ENCODE peak calls at places on chromosomes 13 and 19, in four cellular contexts. One of them, this sample, is unnamed.
A peak's percentile ranks its signal among the peaks of the same experiment; 100 is the strongest.

GRCh38 chr13:58680115-58680514 is 1048.6 kb downstream of the PCDH17 start:
- DNase-seq in cortex of kidney: no peak
- DNase-seq in activated naive CD8-positive, alpha-beta T cell treated with anti-CD3 and anti-CD28 coated beads, Interleukin-2, amount 50 U/mL, for 24 hours: no peak
- DNase-seq in activated T-cell treated with anti-CD3 and anti-CD28 coated beads, Interleukin-2, amount 50 U/mL, for 72 hours: no peak
- DNase-seq in this sample: no peak

GRCh38 chr19:294341-294818 is 3.2 kb upstream of the PLPP2 start:
- DNase-seq in activated naive CD8-positive, alpha-beta T cell treated with anti-CD3 and anti-CD28 coated beads, Interleukin-2, amount 50 U/mL, for 24 hours: no peak
- DNase-seq in activated T-cell treated with anti-CD3 and anti-CD28 coated beads, Interleukin-2, amount 50 U/mL, for 72 hours: no peak
- DNase-seq in cortex of kidney: no peak
- DNase-seq in this sample: no peak

GRCh38 chr19:19661675-19662251 is 1.7 kb downstream of the ATP13A1 start:
- DNase-seq in cortex of kidney: no peak
- DNase-seq in activated naive CD8-positive, alpha-beta T cell treated with anti-CD3 and anti-CD28 coated beads, Interleukin-2, amount 50 U/mL, for 24 hours: peak; percentile 27
- DNase-seq in activated T-cell treated with anti-CD3 and anti-CD28 coated beads, Interleukin-2, amount 50 U/mL, for 72 hours: peak; percentile 39
- DNase-seq in this sample: no peak

GRCh38 chr13:46782066-46782465 is 14.9 kb downstream of the ESD start:
- DNase-seq in activated T-cell treated with anti-CD3 and anti-CD28 coated beads, Interleukin-2, amount 50 U/mL, for 72 hours: no peak
- DNase-seq in cortex of kidney: no peak
- DNase-seq in activated naive CD8-positive, alpha-beta T cell treated with anti-CD3 and anti-CD28 coated beads, Interleukin-2, amount 50 U/mL, for 24 hours: no peak
- DNase-seq in this sample: no peak

GRCh38 chr13:99471231-99472202 is 29.8 kb upstream of the TM9SF2 start:
- DNase-seq in cortex of kidney: no peak
- DNase-seq in activated T-cell treated with anti-CD3 and anti-CD28 coated beads, Interleukin-2, amount 50 U/mL, for 72 hours: no peak
- DNase-seq in activated naive CD8-positive, alpha-beta T cell treated with anti-CD3 and anti-CD28 coated beads, Interleukin-2, amount 50 U/mL, for 24 hours: no peak
- DNase-seq in this sample: no peak

GRCh38 chr19:14520543-14520942 is 2.3 kb upstream of the DNAJB1 start:
- DNase-seq in activated naive CD8-positive, alpha-beta T cell treated with anti-CD3 and anti-CD28 coated beads, Interleukin-2, amount 50 U/mL, for 24 hours: no peak
- DNase-seq in cortex of kidney: no peak
- DNase-seq in activated T-cell treated with anti-CD3 and anti-CD28 coated beads, Interleukin-2, amount 50 U/mL, for 72 hours: no peak
- DNase-seq in this sample: no peak

GRCh38 chr19:48962029-48962848 is 2.9 kb upstream of the FTL start:
- DNase-seq in cortex of kidney: no peak
- DNase-seq in activated T-cell treated with anti-CD3 and anti-CD28 coated beads, Interleukin-2, amount 50 U/mL, for 72 hours: peak; percentile 63
- DNase-seq in activated naive CD8-positive, alpha-beta T cell treated with anti-CD3 and anti-CD28 coated beads, Interleukin-2, amount 50 U/mL, for 24 hours: peak; percentile 77
- DNase-seq in this sample: no peak

GRCh38 chr19:13001502-13002388 is 6.5 kb downstream of the NFIX start:
- DNase-seq in activated naive CD8-positive, alpha-beta T cell treated with anti-CD3 and anti-CD28 coated beads, Interleukin-2, amount 50 U/mL, for 24 hours: no peak
- DNase-seq in activated T-cell treated with anti-CD3 and anti-CD28 coated beads, Interleukin-2, amount 50 U/mL, for 72 hours: no peak
- DNase-seq in cortex of kidney: no peak
- DNase-seq in this sample: no peak

GRCh38 chr13:99958402-99959126 is 13.0 kb downstream of the ZIC5 start:
- DNase-seq in activated naive CD8-positive, alpha-beta T cell treated with anti-CD3 and anti-CD28 coated beads, Interleukin-2, amount 50 U/mL, for 24 hours: no peak
- DNase-seq in cortex of kidney: no peak
- DNase-seq in activated T-cell treated with anti-CD3 and anti-CD28 coated beads, Interleukin-2, amount 50 U/mL, for 72 hours: no peak
- DNase-seq in this sample: no peak

GRCh38 chr19:56692496-56692895 is 20.9 kb upstream of the ZNF835 start:
- DNase-seq in activated naive CD8-positive, alpha-beta T cell treated with anti-CD3 and anti-CD28 coated beads, Interleukin-2, amount 50 U/mL, for 24 hours: no peak
- DNase-seq in cortex of kidney: no peak
- DNase-seq in activated T-cell treated with anti-CD3 and anti-CD28 coated beads, Interleukin-2, amount 50 U/mL, for 72 hours: no peak
- DNase-seq in this sample: no peak

GRCh38 chr13:99307247-99307646 is at the start of gene GPR183:
- DNase-seq in cortex of kidney: no peak
- DNase-seq in activated naive CD8-positive, alpha-beta T cell treated with anti-CD3 and anti-CD28 coated beads, Interleukin-2, amount 50 U/mL, for 24 hours: no peak
- DNase-seq in activated T-cell treated with anti-CD3 and anti-CD28 coated beads, Interleukin-2, amount 50 U/mL, for 72 hours: no peak
- DNase-seq in this sample: no peak

GRCh38 chr19:9847087-9847671 is 12.1 kb downstream of the PIN1 start:
- DNase-seq in activated naive CD8-positive, alpha-beta T cell treated with anti-CD3 and anti-CD28 coated beads, Interleukin-2, amount 50 U/mL, for 24 hours: peak; percentile 56
- DNase-seq in cortex of kidney: no peak
- DNase-seq in activated T-cell treated with anti-CD3 and anti-CD28 coated beads, Interleukin-2, amount 50 U/mL, for 72 hours: peak; percentile 59
- DNase-seq in this sample: no peak

GRCh38 chr13:38223093-38223492 is 126.6 kb upstream of the UFM1 start:
- DNase-seq in activated naive CD8-positive, alpha-beta T cell treated with anti-CD3 and anti-CD28 coated beads, Interleukin-2, amount 50 U/mL, for 24 hours: no peak
- DNase-seq in cortex of kidney: no peak
- DNase-seq in activated T-cell treated with anti-CD3 and anti-CD28 coated beads, Interleukin-2, amount 50 U/mL, for 72 hours: no peak
- DNase-seq in this sample: no peak

GRCh38 chr13:110047511-110047910 is 259.4 kb downstream of the COL4A1 start:
- DNase-seq in cortex of kidney: no peak
- DNase-seq in activated T-cell treated with anti-CD3 and anti-CD28 coated beads, Interleukin-2, amount 50 U/mL, for 72 hours: no peak
- DNase-seq in activated naive CD8-positive, alpha-beta T cell treated with anti-CD3 and anti-CD28 coated beads, Interleukin-2, amount 50 U/mL, for 24 hours: no peak
- DNase-seq in this sample: no peak

GRCh38 chr19:45076029-45076850 is at the start of gene ZNF296:
- DNase-seq in activated T-cell treated with anti-CD3 and anti-CD28 coated beads, Interleukin-2, amount 50 U/mL, for 72 hours: peak; percentile 90
- DNase-seq in cortex of kidney: no peak
- DNase-seq in activated naive CD8-positive, alpha-beta T cell treated with anti-CD3 and anti-CD28 coated beads, Interleukin-2, amount 50 U/mL, for 24 hours: peak; percentile 86
- DNase-seq in this sample: peak; percentile 70

GRCh38 chr13:38905861-38906260 is 84.8 kb downstream of the STOML3 start:
- DNase-seq in cortex of kidney: no peak
- DNase-seq in activated T-cell treated with anti-CD3 and anti-CD28 coated beads, Interleukin-2, amount 50 U/mL, for 72 hours: no peak
- DNase-seq in activated naive CD8-positive, alpha-beta T cell treated with anti-CD3 and anti-CD28 coated beads, Interleukin-2, amount 50 U/mL, for 24 hours: no peak
- DNase-seq in this sample: no peak

GRCh38 chr19:2607712-2608601 is 94.5 kb downstream of the GNG7 start:
- DNase-seq in activated T-cell treated with anti-CD3 and anti-CD28 coated beads, Interleukin-2, amount 50 U/mL, for 72 hours: peak; percentile 96
- DNase-seq in activated naive CD8-positive, alpha-beta T cell treated with anti-CD3 and anti-CD28 coated beads, Interleukin-2, amount 50 U/mL, for 24 hours: peak; percentile 91
- DNase-seq in cortex of kidney: no peak
- DNase-seq in this sample: no peak

GRCh38 chr13:114122591-114123211 is 9.7 kb downstream of the RASA3 start:
- DNase-seq in activated naive CD8-positive, alpha-beta T cell treated with anti-CD3 and anti-CD28 coated beads, Interleukin-2, amount 50 U/mL, for 24 hours: no peak
- DNase-seq in activated T-cell treated with anti-CD3 and anti-CD28 coated beads, Interleukin-2, amount 50 U/mL, for 72 hours: no peak
- DNase-seq in cortex of kidney: no peak
- DNase-seq in this sample: no peak

GRCh38 chr13:113948034-113948742 is 25.7 kb downstream of the C13orf46 start:
- DNase-seq in activated naive CD8-positive, alpha-beta T cell treated with anti-CD3 and anti-CD28 coated beads, Interleukin-2, amount 50 U/mL, for 24 hours: no peak
- DNase-seq in cortex of kidney: no peak
- DNase-seq in activated T-cell treated with anti-CD3 and anti-CD28 coated beads, Interleukin-2, amount 50 U/mL, for 72 hours: no peak
- DNase-seq in this sample: no peak

GRCh38 chr13:60329221-60329983 is 67.6 kb upstream of the TDRD3 start:
- DNase-seq in activated naive CD8-positive, alpha-beta T cell treated with anti-CD3 and anti-CD28 coated beads, Interleukin-2, amount 50 U/mL, for 24 hours: peak; percentile 9
- DNase-seq in activated T-cell treated with anti-CD3 and anti-CD28 coated beads, Interleukin-2, amount 50 U/mL, for 72 hours: peak; percentile 18
- DNase-seq in cortex of kidney: no peak
- DNase-seq in this sample: peak; percentile 34

GRCh38 chr13:62243146-62243545 is 827.5 kb upstream of the PCDH20 start:
- DNase-seq in cortex of kidney: no peak
- DNase-seq in activated naive CD8-positive, alpha-beta T cell treated with anti-CD3 and anti-CD28 coated beads, Interleukin-2, amount 50 U/mL, for 24 hours: no peak
- DNase-seq in activated T-cell treated with anti-CD3 and anti-CD28 coated beads, Interleukin-2, amount 50 U/mL, for 72 hours: no peak
- DNase-seq in this sample: no peak

GRCh38 chr19:50478901-50479715 is 2.5 kb upstream of the GARIN5A start:
- DNase-seq in cortex of kidney: no peak
- DNase-seq in activated T-cell treated with anti-CD3 and anti-CD28 coated beads, Interleukin-2, amount 50 U/mL, for 72 hours: no peak
- DNase-seq in activated naive CD8-positive, alpha-beta T cell treated with anti-CD3 and anti-CD28 coated beads, Interleukin-2, amount 50 U/mL, for 24 hours: peak; percentile 30
- DNase-seq in this sample: no peak

GRCh38 chr19:4597975-4598671 is 38.6 kb upstream of the SEMA6B start:
- DNase-seq in cortex of kidney: no peak
- DNase-seq in activated naive CD8-positive, alpha-beta T cell treated with anti-CD3 and anti-CD28 coated beads, Interleukin-2, amount 50 U/mL, for 24 hours: peak; percentile 59
- DNase-seq in activated T-cell treated with anti-CD3 and anti-CD28 coated beads, Interleukin-2, amount 50 U/mL, for 72 hours: peak; percentile 73
- DNase-seq in this sample: peak; percentile 66

GRCh38 chr13:52459668-52460067 is 4.4 kb downstream of the CKAP2 start:
- DNase-seq in activated T-cell treated with anti-CD3 and anti-CD28 coated beads, Interleukin-2, amount 50 U/mL, for 72 hours: no peak
- DNase-seq in activated naive CD8-positive, alpha-beta T cell treated with anti-CD3 and anti-CD28 coated beads, Interleukin-2, amount 50 U/mL, for 24 hours: no peak
- DNase-seq in cortex of kidney: no peak
- DNase-seq in this sample: no peak

GRCh38 chr19:29715695-29716581 is 877 bp upstream of the C19orf12 start:
- DNase-seq in activated T-cell treated with anti-CD3 and anti-CD28 coated beads, Interleukin-2, amount 50 U/mL, for 72 hours: no peak
- DNase-seq in cortex of kidney: no peak
- DNase-seq in activated naive CD8-positive, alpha-beta T cell treated with anti-CD3 and anti-CD28 coated beads, Interleukin-2, amount 50 U/mL, for 24 hours: no peak
- DNase-seq in this sample: no peak

GRCh38 chr13:39481493-39481892 is 121.5 kb downstream of the LHFPL6 start:
- DNase-seq in cortex of kidney: no peak
- DNase-seq in activated naive CD8-positive, alpha-beta T cell treated with anti-CD3 and anti-CD28 coated beads, Interleukin-2, amount 50 U/mL, for 24 hours: no peak
- DNase-seq in activated T-cell treated with anti-CD3 and anti-CD28 coated beads, Interleukin-2, amount 50 U/mL, for 72 hours: no peak
- DNase-seq in this sample: no peak